ENCODE peak calls at places on chromosome 9, in five cellular contexts. U, G, F, Z and C are unnamed samples.

GRCh38 chr9:32706004-32706749 is 70.7 kb upstream of the TAF1L start:
- DNase-seq in U (no peak), G (no peak), F (no peak), Z (no peak), C (no peak)

GRCh38 chr9:27340876-27341540 is 44.1 kb upstream of the EQTN start:
- DNase-seq in U (no peak), G (no peak), F (no peak), Z (no peak), C (no peak)

GRCh38 chr9:115524467-115525059 is 406.6 kb upstream of the TNC start:
- DNase-seq in U (peak), G (peak), F (no peak), Z (no peak), C (peak)

GRCh38 chr9:110926828-110927227 is 111.4 kb downstream of the LPAR1 start:
- DNase-seq in U (peak), G (no peak), F (no peak), Z (no peak), C (no peak)

GRCh38 chr9:89467278-89467625 is 30.7 kb downstream of the SEMA4D start:
- DNase-seq in U (no peak), G (no peak), F (no peak), Z (no peak), C (no peak)

GRCh38 chr9:4297151-4297794 is 2.6 kb downstream of the GLIS3 start:
- DNase-seq in U (peak), G (peak), F (peak), Z (peak), C (peak)

GRCh38 chr9:88537743-88538055 is 2.7 kb downstream of the NXNL2 start:
- DNase-seq in U (no peak), G (peak), F (no peak), Z (peak), C (no peak)

GRCh38 chr9:3436629-3437028 is 89.2 kb downstream of the RFX3 start:
- DNase-seq in U (no peak), G (no peak), F (no peak), Z (no peak), C (no peak)

GRCh38 chr9:22208846-22209585 is 199.9 kb upstream of the CDKN2B start:
- DNase-seq in U (no peak), G (no peak), F (no peak), Z (no peak), C (no peak)

GRCh38 chr9:105711867-105712266 is 17.5 kb downstream of the TMEM38B start:
- DNase-seq in U (no peak), G (no peak), F (no peak), Z (no peak), C (no peak)

GRCh38 chr9:128124451-128124850 is 3.1 kb downstream of the PTGES2 start:
- DNase-seq in U (no peak), G (no peak), F (no peak), Z (peak), C (no peak)

GRCh38 chr9:114908104-114908621 is 22.2 kb downstream of the TNFSF8 start:
- DNase-seq in U (peak), G (no peak), F (no peak), Z (no peak), C (no peak)

GRCh38 chr9:111148994-111149759 is 110.9 kb upstream of the LPAR1 start:
- DNase-seq in U (no peak), G (no peak), F (no peak), Z (peak), C (no peak)

GRCh38 chr9:111349766-111350165 is 19.7 kb upstream of the OR2K2 start:
- DNase-seq in U (no peak), G (no peak), F (no peak), Z (no peak), C (no peak)

GRCh38 chr9:3906437-3907213 is 380.8 kb upstream of the RFX3 start:
- DNase-seq in U (no peak), G (no peak), F (no peak), Z (no peak), C (no peak)

GRCh38 chr9:94782367-94783120 is 56.0 kb downstream of the AOPEP start:
- DNase-seq in U (no peak), G (no peak), F (no peak), Z (no peak), C (no peak)

GRCh38 chr9:90772381-90772780 is 29.2 kb upstream of the SYK start:
- DNase-seq in U (no peak), G (no peak), F (no peak), Z (no peak), C (no peak)

GRCh38 chr9:82924243-82924605 is 138.7 kb downstream of the RASEF start:
- DNase-seq in U (no peak), G (no peak), F (no peak), Z (no peak), C (no peak)

GRCh38 chr9:11338130-11338529 is 725.3 kb upstream of the PTPRD start:
- DNase-seq in U (no peak), G (no peak), F (no peak), Z (no peak), C (no peak)

GRCh38 chr9:121483049-121483448 is 16.6 kb downstream of the GGTA1 start:
- DNase-seq in U (no peak), G (no peak), F (no peak), Z (no peak), C (no peak)

GRCh38 chr9:111095423-111095822 is 57.2 kb upstream of the LPAR1 start:
- DNase-seq in U (no peak), G (no peak), F (no peak), Z (no peak), C (no peak)

GRCh38 chr9:34612788-34613390 is 992 bp upstream of the RPP25L start:
- DNase-seq in U (peak), G (peak), F (peak), Z (peak), C (peak)

GRCh38 chr9:129697111-129697955 is 31.9 kb downstream of the PRRX2 start:
- DNase-seq in U (no peak), G (peak), F (no peak), Z (peak), C (no peak)

GRCh38 chr9:40913096-40913719 is 215.3 kb downstream of the FOXD4L6 start:
- DNase-seq in U (no peak), G (no peak), F (no peak), Z (no peak), C (no peak)

GRCh38 chr9:116635908-116636307 is 51.2 kb upstream of the TRIM32 start:
- DNase-seq in U (no peak), G (no peak), F (no peak), Z (no peak), C (no peak)

GRCh38 chr9:82492274-82492673 is 503.7 kb downstream of the SPATA31D1 start:
- DNase-seq in U (no peak), G (no peak), F (no peak), Z (no peak), C (no peak)

GRCh38 chr9:111601237-111602018 is 2.0 kb upstream of the PTGR1 start:
- DNase-seq in U (no peak), G (no peak), F (no peak), Z (no peak), C (no peak)

GRCh38 chr9:105712297-105712696 is 18.0 kb downstream of the TMEM38B start:
- DNase-seq in U (no peak), G (no peak), F (no peak), Z (no peak), C (no peak)

GRCh38 chr9:117413346-117414219 is 1.3 kb downstream of the ASTN2 start:
- DNase-seq in U (peak), G (peak), F (no peak), Z (no peak), C (peak)

GRCh38 chr9:5947912-5948311 is 57.2 kb downstream of the MLANA start:
- DNase-seq in U (no peak), G (no peak), F (no peak), Z (no peak), C (no peak)

GRCh38 chr9:69186841-69187611 is 12.9 kb downstream of the TJP2 start:
- DNase-seq in U (no peak), G (no peak), F (no peak), Z (no peak), C (no peak)

GRCh38 chr9:10562581-10563343 is 50.0 kb downstream of the PTPRD start:
- DNase-seq in U (no peak), G (no peak), F (no peak), Z (no peak), C (no peak)

GRCh38 chr9:107044872-107045271 is 181.9 kb downstream of the ZNF462 start:
- DNase-seq in U (no peak), G (no peak), F (no peak), Z (no peak), C (no peak)
- TF ChIP-seq CTCF in U (no peak), G (peak), F (no peak), Z (peak), C (peak)

GRCh38 chr9:134830926-134831720 is 49.5 kb upstream of the FCN2 start:
- DNase-seq in U (no peak), G (no peak), F (no peak), Z (no peak), C (no peak)
- TF ChIP-seq CTCF in U (no peak), G (no peak), F (no peak), Z (no peak), C (no peak)

GRCh38 chr9:35930521-35930920 is 21.2 kb downstream of the SPAAR start:
- DNase-seq in U (no peak), G (no peak), F (no peak), Z (no peak), C (no peak)
- TF ChIP-seq CTCF in U (no peak), G (no peak), F (no peak), Z (no peak), C (no peak)

DNA sequence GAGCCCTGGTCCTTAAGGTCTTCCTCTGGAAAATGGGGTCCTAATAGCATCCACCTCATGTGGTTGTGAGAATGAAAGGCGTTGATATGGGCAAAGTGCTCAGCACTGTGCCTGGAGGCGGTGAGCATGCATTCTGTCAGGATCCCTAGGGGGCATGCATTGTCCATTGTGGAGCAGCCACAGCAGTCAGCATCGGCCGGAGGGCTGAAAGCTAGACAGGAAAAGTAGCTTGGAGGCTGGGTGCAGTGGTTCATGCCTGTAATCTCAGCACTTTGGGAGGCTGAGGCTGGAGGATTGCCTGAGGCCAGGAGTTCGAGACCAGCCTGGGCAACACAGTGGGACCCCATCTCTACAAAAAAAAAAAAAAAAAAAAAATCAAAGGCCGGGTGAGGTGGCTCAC is 122.2 kb downstream of the LHX2 start:
- DNase-seq in U (no peak), G (peak), F (no peak), Z (peak), C (peak)
- TF ChIP-seq CTCF in U (no peak), G (no peak), F (no peak), Z (peak), C (peak)

DNA sequence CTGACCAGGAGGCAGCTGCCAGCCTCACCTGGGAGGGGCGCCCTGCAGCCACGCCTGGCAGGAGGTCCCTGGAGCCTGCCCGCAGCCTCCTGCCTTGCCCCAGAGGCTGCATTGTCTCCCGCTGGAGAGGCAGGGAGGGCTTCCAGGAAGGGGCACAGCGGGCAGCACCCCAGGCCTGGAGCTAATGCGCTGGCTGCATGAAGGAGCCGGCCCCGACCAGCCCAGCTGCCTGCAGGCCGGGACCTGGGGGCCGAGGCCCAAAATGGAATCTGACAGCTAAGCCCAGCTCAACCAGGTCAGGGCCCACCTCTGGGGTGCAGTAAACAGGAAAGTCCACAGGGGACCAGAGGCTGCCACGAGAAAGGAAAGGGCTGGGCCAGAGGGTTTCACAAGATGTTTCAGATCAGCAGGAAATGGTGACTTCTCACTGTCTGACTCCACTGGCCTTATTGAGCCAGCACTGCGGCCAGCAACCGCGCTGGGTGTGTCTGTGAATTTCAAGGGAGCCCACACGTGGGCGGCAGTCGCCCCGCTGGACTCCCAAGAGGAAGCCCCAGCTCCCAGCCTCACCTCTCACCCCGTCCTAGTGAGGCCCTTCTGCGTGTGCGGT is 18.6 kb upstream of the NOTCH1 start:
- DNase-seq in U (no peak), G (no peak), F (peak), Z (peak), C (peak)
- TF ChIP-seq CTCF in U (no peak), G (no peak), F (no peak), Z (peak), C (peak)

DNA sequence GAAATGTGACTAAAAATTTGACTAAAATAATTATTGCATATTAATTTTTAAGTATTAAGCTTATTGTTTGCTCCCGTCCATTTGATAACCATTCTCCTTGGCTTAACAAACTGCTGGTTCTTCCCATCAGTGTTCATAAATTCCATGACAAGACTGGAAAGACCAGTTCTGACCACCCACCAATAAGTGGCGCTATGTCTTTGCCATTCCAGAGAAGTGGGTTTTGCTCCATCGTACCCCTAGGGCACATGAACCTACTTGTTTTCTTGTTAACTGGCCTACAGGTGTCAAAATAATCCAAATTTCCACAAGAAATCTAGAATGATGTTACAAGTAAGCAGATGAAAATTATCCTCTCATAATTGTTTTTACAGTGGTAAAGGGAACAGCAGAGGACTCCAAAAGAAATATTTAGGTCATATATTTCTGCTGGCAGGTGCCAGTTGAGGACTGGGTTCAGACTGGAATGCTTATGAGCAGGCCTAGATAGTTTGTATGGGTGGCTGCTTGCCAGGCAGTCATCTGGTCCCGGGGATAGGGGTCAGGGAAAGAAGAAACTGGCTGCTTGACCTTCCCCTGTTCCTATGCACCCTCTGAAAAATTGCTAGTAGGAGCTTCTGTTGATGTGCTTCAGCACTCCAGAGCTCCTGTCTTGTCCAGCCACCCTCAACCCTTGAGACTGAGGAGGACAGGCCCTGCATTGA is 283.1 kb upstream of the ADAMTSL1 start:
- DNase-seq in U (no peak), G (no peak), F (no peak), Z (no peak), C (no peak)
- TF ChIP-seq CTCF in U (no peak), G (no peak), F (no peak), Z (no peak), C (no peak)

GRCh38 chr9:91944711-91945110 is 5.3 kb downstream of the ROR2 start:
- DNase-seq in U (no peak), G (no peak), F (no peak), Z (no peak), C (no peak)
- TF ChIP-seq CTCF in U (no peak), G (no peak), F (no peak), Z (no peak), C (no peak)

DNA sequence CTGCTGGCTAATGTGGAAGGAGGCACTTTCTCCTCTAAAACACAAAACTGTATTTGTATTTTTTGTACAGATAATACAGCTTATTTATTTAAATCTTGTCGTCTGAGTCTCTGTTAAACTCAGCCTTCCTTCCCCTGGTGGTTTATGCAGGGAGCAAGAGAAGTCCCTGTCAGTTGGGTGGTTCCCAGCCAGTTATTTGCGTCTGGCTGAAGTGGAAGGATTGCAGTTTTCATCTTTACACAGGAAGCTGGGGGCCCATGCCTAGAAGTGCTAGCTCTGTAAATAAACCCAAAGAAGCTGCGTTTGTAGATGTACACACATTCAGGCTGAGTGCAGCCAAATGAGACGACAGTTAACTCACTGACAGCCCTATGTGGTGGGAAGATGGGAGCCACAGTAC is 122.2 kb downstream of the SAXO1 start:
- DNase-seq in U (no peak), G (no peak), F (no peak), Z (no peak), C (no peak)
- TF ChIP-seq CTCF in U (no peak), G (no peak), F (no peak), Z (no peak), C (no peak)

GRCh38 chr9:73689091-73689870 is 537.6 kb downstream of the ANXA1 start:
- DNase-seq in U (no peak), G (no peak), F (no peak), Z (no peak), C (no peak)

GRCh38 chr9:73684601-73685000 is 532.9 kb downstream of the ANXA1 start:
- DNase-seq in U (no peak), G (no peak), F (no peak), Z (no peak), C (no peak)

GRCh38 chr9:73685786-73686185 is 534.1 kb downstream of the ANXA1 start:
- DNase-seq in U (no peak), G (no peak), F (no peak), Z (no peak), C (no peak)

GRCh38 chr9:73680831-73681230 is 529.2 kb downstream of the ANXA1 start:
- DNase-seq in U (no peak), G (no peak), F (no peak), Z (no peak), C (no peak)

GRCh38 chr9:73683862-73684591 is 532.4 kb downstream of the ANXA1 start:
- DNase-seq in U (peak), G (no peak), F (no peak), Z (no peak), C (no peak)
- TF ChIP-seq CTCF in U (peak), G (peak), F (no peak), Z (peak), C (peak)

GRCh38 chr9:127049044-127049443 is 73.4 kb downstream of the ANGPTL2 start:
- DNase-seq in U (peak), G (peak), F (no peak), Z (no peak), C (no peak)
- TF ChIP-seq CTCF in U (peak), G (no peak), F (no peak), Z (peak), C (no peak)